ENCODE peak calls at places on chromosome 14, in six cellular contexts. One of them, this sample, is unnamed.

GRCh38 chr14:24943024-24943423 is 106.9 kb downstream of the STXBP6 start:
- DNase-seq in brain microvascular endothelial cell: no peak
- DNase-seq in breast epithelium: no peak
- DNase-seq in vagina: no peak
- DNase-seq in AG04450: no peak
- DNase-seq in astrocyte of the spinal cord: no peak
- DNase-seq in this sample: peak; percentile 39

GRCh38 chr14:89625208-89625987 is 208.4 kb upstream of the FOXN3 start:
- DNase-seq in brain microvascular endothelial cell: no peak
- DNase-seq in AG04450: no peak
- DNase-seq in breast epithelium: no peak
- DNase-seq in astrocyte of the spinal cord: peak; percentile 29
- DNase-seq in vagina: no peak
- DNase-seq in this sample: no peak

GRCh38 chr14:103597623-103598372 is 31.2 kb upstream of the KLC1 start:
- DNase-seq in AG04450: peak; percentile 78
- DNase-seq in astrocyte of the spinal cord: peak; percentile 86
- DNase-seq in breast epithelium: no peak
- DNase-seq in brain microvascular endothelial cell: peak; percentile 89
- DNase-seq in vagina: no peak
- DNase-seq in this sample: peak; percentile 57

GRCh38 chr14:88798161-88798560 is 5.4 kb upstream of the EML5 start:
- DNase-seq in AG04450: no peak
- DNase-seq in brain microvascular endothelial cell: no peak
- DNase-seq in vagina: no peak
- DNase-seq in astrocyte of the spinal cord: no peak
- DNase-seq in breast epithelium: no peak
- DNase-seq in this sample: no peak

GRCh38 chr14:103568952-103569351 is 6.2 kb downstream of the COA8 start:
- DNase-seq in brain microvascular endothelial cell: no peak
- DNase-seq in astrocyte of the spinal cord: no peak
- DNase-seq in breast epithelium: no peak
- DNase-seq in vagina: no peak
- DNase-seq in AG04450: no peak
- DNase-seq in this sample: no peak

GRCh38 chr14:77043177-77043983 is 14.9 kb upstream of the IRF2BPL start:
- DNase-seq in astrocyte of the spinal cord: peak; percentile 77
- DNase-seq in AG04450: no peak
- DNase-seq in brain microvascular endothelial cell: peak; percentile 59
- DNase-seq in breast epithelium: no peak
- DNase-seq in vagina: no peak
- DNase-seq in this sample: peak; percentile 90

GRCh38 chr14:34368115-34368970 is 93.7 kb downstream of the SPTSSA start:
- DNase-seq in vagina: no peak
- DNase-seq in astrocyte of the spinal cord: no peak
- DNase-seq in AG04450: no peak
- DNase-seq in breast epithelium: no peak
- DNase-seq in brain microvascular endothelial cell: no peak
- DNase-seq in this sample: peak; percentile 88

GRCh38 chr14:89477391-89477790 is 60.4 kb upstream of the FOXN3 start:
- DNase-seq in vagina: no peak
- DNase-seq in AG04450: no peak
- DNase-seq in astrocyte of the spinal cord: no peak
- DNase-seq in breast epithelium: no peak
- DNase-seq in brain microvascular endothelial cell: no peak
- DNase-seq in this sample: no peak

GRCh38 chr14:71314717-71315116 is 407.5 kb downstream of the PCNX1 start:
- DNase-seq in brain microvascular endothelial cell: no peak
- DNase-seq in vagina: no peak
- DNase-seq in AG04450: no peak
- DNase-seq in breast epithelium: no peak
- DNase-seq in astrocyte of the spinal cord: no peak
- DNase-seq in this sample: no peak
- TF ChIP-seq CTCF in brain microvascular endothelial cell: no peak
- TF ChIP-seq CTCF in vagina: no peak
- TF ChIP-seq CTCF in AG04450: no peak
- TF ChIP-seq CTCF in breast epithelium: no peak
- TF ChIP-seq CTCF in astrocyte of the spinal cord: no peak
- TF ChIP-seq CTCF in this sample: no peak

GRCh38 chr14:100012928-100013327 is 52.3 kb upstream of the EVL start:
- DNase-seq in astrocyte of the spinal cord: no peak
- DNase-seq in breast epithelium: no peak
- DNase-seq in vagina: no peak
- DNase-seq in AG04450: no peak
- DNase-seq in brain microvascular endothelial cell: no peak
- DNase-seq in this sample: no peak
- H3K4me3 ChIP-seq in astrocyte of the spinal cord: no peak overlapping the region
- H3K4me3 ChIP-seq in breast epithelium: no peak overlapping the region
- H3K4me3 ChIP-seq in vagina: no peak overlapping the region
- H3K4me3 ChIP-seq in AG04450: no peak overlapping the region
- H3K4me3 ChIP-seq in brain microvascular endothelial cell: no peak overlapping the region
- H3K4me3 ChIP-seq in this sample: no peak overlapping the region

DNA sequence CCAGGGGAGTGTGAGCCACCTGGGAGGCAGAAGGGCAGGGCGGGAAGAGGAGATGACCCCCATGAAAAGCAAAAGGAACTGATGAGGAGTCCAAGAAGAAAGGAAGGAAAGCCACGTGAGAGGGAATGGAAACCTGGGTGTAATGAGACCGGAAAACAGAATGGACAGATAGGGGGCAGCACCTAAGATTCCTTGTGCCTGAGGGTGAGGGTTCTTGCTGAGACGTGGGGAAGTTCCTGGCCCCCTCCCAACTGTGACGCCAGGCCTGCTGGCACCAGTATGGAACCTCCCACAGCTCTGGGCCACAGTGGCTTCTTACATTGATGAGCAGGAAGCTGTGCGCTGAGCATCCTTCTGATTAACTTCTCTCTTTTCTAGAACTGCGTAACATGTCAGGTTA is 30.8 kb downstream of the TTC7B start:
- DNase-seq in breast epithelium: no peak
- DNase-seq in brain microvascular endothelial cell: peak; percentile 16
- DNase-seq in AG04450: no peak
- DNase-seq in vagina: peak; percentile 67
- DNase-seq in astrocyte of the spinal cord: peak; percentile 12
- DNase-seq in this sample: no peak
- TF ChIP-seq CTCF in breast epithelium: no peak
- TF ChIP-seq CTCF in brain microvascular endothelial cell: peak; percentile 35
- TF ChIP-seq CTCF in AG04450: peak; percentile 16
- TF ChIP-seq CTCF in vagina: no peak
- TF ChIP-seq CTCF in astrocyte of the spinal cord: peak; percentile 14
- TF ChIP-seq CTCF in this sample: peak; percentile 21

GRCh38 chr14:96040836-96041371 is 1.7 kb downstream of the C14orf132 start:
- DNase-seq in brain microvascular endothelial cell: no peak
- DNase-seq in AG04450: no peak
- DNase-seq in astrocyte of the spinal cord: no peak
- DNase-seq in breast epithelium: no peak
- DNase-seq in vagina: no peak
- DNase-seq in this sample: no peak

GRCh38 chr14:96039633-96040311 is 610 bp downstream of the C14orf132 start:
- DNase-seq in astrocyte of the spinal cord: peak; percentile 43
- DNase-seq in vagina: no peak
- DNase-seq in brain microvascular endothelial cell: no peak
- DNase-seq in AG04450: no peak
- DNase-seq in breast epithelium: no peak
- DNase-seq in this sample: no peak

GRCh38 chr14:96038558-96038919 is 623 bp upstream of the C14orf132 start:
- DNase-seq in breast epithelium: no peak
- DNase-seq in astrocyte of the spinal cord: no peak
- DNase-seq in vagina: no peak
- DNase-seq in brain microvascular endothelial cell: no peak
- DNase-seq in AG04450: no peak
- DNase-seq in this sample: no peak

GRCh38 chr14:96037891-96038557 is 1.1 kb upstream of the C14orf132 start:
- DNase-seq in astrocyte of the spinal cord: no peak
- DNase-seq in AG04450: no peak
- DNase-seq in brain microvascular endothelial cell: no peak
- DNase-seq in vagina: peak; percentile 87
- DNase-seq in breast epithelium: no peak
- DNase-seq in this sample: no peak

DNA sequence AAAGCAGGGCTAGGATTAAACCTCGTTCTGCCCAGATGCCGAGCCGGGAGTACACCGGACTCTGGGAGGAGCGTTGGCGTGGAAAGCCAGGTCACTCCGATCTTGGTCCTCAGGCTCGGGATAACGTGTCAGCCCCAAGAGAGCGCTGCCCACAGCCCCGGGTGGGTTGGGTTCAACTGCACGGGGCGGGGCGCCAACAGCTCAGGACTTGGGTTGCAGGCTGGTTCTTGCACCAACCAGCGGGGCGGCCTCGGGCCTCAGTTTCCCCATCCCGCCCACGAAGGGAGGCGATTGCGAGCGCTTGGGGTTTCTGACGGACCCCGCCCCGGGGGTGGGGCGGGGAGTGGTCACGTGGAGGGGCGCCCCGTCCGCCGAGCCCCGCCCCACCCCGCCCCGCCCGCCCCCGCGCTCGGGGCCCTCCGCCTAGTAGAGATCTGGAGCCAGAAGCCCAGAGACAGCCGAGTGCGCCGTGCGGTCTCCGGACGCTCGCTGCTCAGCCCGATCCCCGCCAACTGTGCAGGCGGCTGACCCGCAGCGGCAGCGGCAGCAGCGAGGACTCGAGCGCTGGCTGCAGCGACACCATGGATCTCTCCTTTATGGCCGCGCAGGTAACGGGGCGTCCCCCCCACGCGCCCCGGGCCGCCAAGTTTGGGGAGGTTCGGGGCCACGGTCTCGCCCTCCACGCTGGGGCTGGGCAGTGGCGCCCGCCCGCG is at the start of gene C14orf132:
- DNase-seq in breast epithelium: no peak
- DNase-seq in brain microvascular endothelial cell: peak; percentile 46
- DNase-seq in vagina: peak; percentile 90
- DNase-seq in astrocyte of the spinal cord: peak; percentile 50
- DNase-seq in AG04450: no peak
- DNase-seq in this sample: no peak
- H3K4me3 ChIP-seq in breast epithelium: peak within 1 kb of the TSS; percentile 82
- H3K4me3 ChIP-seq in brain microvascular endothelial cell: peak within 1 kb of the TSS; percentile 76
- H3K4me3 ChIP-seq in vagina: peak within 1 kb of the TSS; percentile 81
- H3K4me3 ChIP-seq in astrocyte of the spinal cord: peak within 1 kb of the TSS; percentile 72
- H3K4me3 ChIP-seq in AG04450: peak within 1 kb of the TSS; percentile 89
- H3K4me3 ChIP-seq in this sample: peak within 1 kb of the TSS; percentile 85

GRCh38 chr14:101035466-101036225 is 132.1 kb upstream of the RTL1 start:
- DNase-seq in breast epithelium: peak; percentile 19
- DNase-seq in vagina: no peak
- DNase-seq in astrocyte of the spinal cord: no peak
- DNase-seq in AG04450: no peak
- DNase-seq in brain microvascular endothelial cell: no peak
- DNase-seq in this sample: no peak

GRCh38 chr14:101040538-101041442 is 137.3 kb upstream of the RTL1 start:
- DNase-seq in breast epithelium: no peak
- DNase-seq in astrocyte of the spinal cord: no peak
- DNase-seq in brain microvascular endothelial cell: no peak
- DNase-seq in vagina: no peak
- DNase-seq in AG04450: no peak
- DNase-seq in this sample: no peak

GRCh38 chr14:101037021-101037817 is 133.7 kb upstream of the RTL1 start:
- DNase-seq in vagina: no peak
- DNase-seq in AG04450: no peak
- DNase-seq in brain microvascular endothelial cell: no peak
- DNase-seq in astrocyte of the spinal cord: no peak
- DNase-seq in breast epithelium: peak; percentile 39
- DNase-seq in this sample: no peak

GRCh38 chr14:101039031-101039754 is 135.7 kb upstream of the RTL1 start:
- DNase-seq in astrocyte of the spinal cord: no peak
- DNase-seq in brain microvascular endothelial cell: no peak
- DNase-seq in AG04450: no peak
- DNase-seq in breast epithelium: no peak
- DNase-seq in vagina: no peak
- DNase-seq in this sample: no peak

DNA sequence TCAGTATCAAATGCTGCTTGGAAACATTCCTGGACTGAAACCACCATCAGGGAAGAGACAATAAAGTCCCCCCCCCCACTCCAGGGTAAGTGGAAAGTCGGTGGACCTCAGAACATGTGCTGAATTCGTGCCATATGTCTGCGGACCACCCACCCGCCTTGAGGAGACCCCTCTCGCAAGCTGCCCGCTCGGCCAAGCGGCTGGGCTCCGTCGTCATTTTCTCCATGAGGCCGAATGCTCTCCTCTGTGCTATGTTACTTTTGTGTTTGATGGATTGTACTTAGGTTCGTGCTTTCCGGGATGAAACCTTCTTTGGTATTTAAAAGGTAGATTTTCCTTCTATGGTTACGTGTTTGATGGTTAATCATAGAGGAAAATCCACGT is 136.2 kb upstream of the RTL1 start:
- DNase-seq in astrocyte of the spinal cord: no peak
- DNase-seq in AG04450: no peak
- DNase-seq in breast epithelium: no peak
- DNase-seq in vagina: no peak
- DNase-seq in brain microvascular endothelial cell: no peak
- DNase-seq in this sample: no peak
- TF ChIP-seq CTCF in astrocyte of the spinal cord: no peak
- TF ChIP-seq CTCF in AG04450: no peak
- TF ChIP-seq CTCF in breast epithelium: no peak
- TF ChIP-seq CTCF in vagina: no peak
- TF ChIP-seq CTCF in brain microvascular endothelial cell: no peak
- TF ChIP-seq CTCF in this sample: no peak

DNA sequence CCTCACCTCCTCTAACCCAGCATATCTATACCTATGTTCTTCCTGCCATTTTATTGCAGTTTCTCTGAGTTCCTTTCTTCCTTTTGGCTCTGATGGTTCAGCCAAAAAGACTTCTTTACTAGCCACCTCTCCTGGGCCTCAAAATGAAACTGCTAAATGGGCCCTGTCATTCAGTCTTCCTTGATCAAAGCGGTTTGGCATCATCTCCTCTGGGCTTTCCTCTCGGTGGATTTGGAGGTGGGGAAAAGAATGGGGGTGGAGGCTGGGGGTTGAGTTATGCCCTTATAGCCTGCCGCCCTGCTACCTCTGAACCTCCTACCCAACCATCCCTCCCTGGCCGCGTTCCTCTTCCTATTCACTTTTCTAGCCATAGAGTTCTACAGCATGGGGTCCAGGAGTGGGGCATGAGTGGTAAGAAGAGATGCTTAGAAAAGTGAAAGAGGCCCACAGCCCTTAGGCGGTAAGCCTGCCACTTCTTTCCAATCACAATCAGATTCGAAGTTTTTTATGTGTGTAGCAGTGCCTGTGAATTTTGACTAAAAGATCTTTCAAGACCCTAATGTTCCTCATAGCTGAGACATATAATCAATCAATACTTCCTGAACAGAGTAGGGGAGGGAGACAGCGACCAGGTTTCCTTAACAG is 2.5 kb downstream of the AJUBA start:
- DNase-seq in astrocyte of the spinal cord: no peak
- DNase-seq in vagina: no peak
- DNase-seq in AG04450: no peak
- DNase-seq in brain microvascular endothelial cell: no peak
- DNase-seq in breast epithelium: no peak
- DNase-seq in this sample: no peak
- H3K4me3 ChIP-seq in astrocyte of the spinal cord: peak overlapping the region; percentile 88
- H3K4me3 ChIP-seq in vagina: peak overlapping the region; percentile 64
- H3K4me3 ChIP-seq in AG04450: peak overlapping the region; percentile 92
- H3K4me3 ChIP-seq in brain microvascular endothelial cell: peak overlapping the region; percentile 83
- H3K4me3 ChIP-seq in breast epithelium: peak overlapping the region; percentile 67
- H3K4me3 ChIP-seq in this sample: peak overlapping the region; percentile 80